ENCODE peak calls at places on chromosomes 7 and 10, in eight cellular contexts. One of them, this sample, is unnamed. For H3K9me3, the result is how much of the 10 kb centered on the place peaks cover.

GRCh38 chr7:36161996-36162395 is 8.9 kb downstream of the EEPD1 start:
- DNase-seq in cardiac muscle cell: no peak
- DNase-seq in GM23248: no peak
- DNase-seq in astrocyte: peak
- DNase-seq in upper lobe of right lung: no peak
- DNase-seq in H1: no peak
- DNase-seq in esophagus squamous epithelium: no peak
- DNase-seq in A549: peak
- DNase-seq in this sample: no peak

GRCh38 chr7:13031481-13031880 is 344.0 kb downstream of the ARL4A start:
- DNase-seq in cardiac muscle cell: no peak
- DNase-seq in GM23248: peak
- DNase-seq in astrocyte: peak
- DNase-seq in upper lobe of right lung: no peak
- DNase-seq in H1: no peak
- DNase-seq in esophagus squamous epithelium: no peak
- DNase-seq in A549: no peak
- DNase-seq in this sample: no peak

GRCh38 chr10:69344591-69345244 is 66.4 kb downstream of the HK1 start:
- DNase-seq in cardiac muscle cell: no peak
- DNase-seq in GM23248: no peak
- DNase-seq in astrocyte: no peak
- DNase-seq in upper lobe of right lung: no peak
- DNase-seq in H1: no peak
- DNase-seq in esophagus squamous epithelium: no peak
- DNase-seq in A549: no peak
- DNase-seq in this sample: no peak

GRCh38 chr10:62047960-62048383 is 146.5 kb downstream of the ARID5B start:
- DNase-seq in cardiac muscle cell: peak
- DNase-seq in GM23248: peak
- DNase-seq in astrocyte: no peak
- DNase-seq in upper lobe of right lung: no peak
- DNase-seq in H1: no peak
- DNase-seq in esophagus squamous epithelium: no peak
- DNase-seq in A549: no peak
- DNase-seq in this sample: no peak

GRCh38 chr7:130095812-130096211 is 25.5 kb downstream of the KLHDC10 start:
- DNase-seq in cardiac muscle cell: no peak
- DNase-seq in GM23248: peak
- DNase-seq in astrocyte: peak
- DNase-seq in upper lobe of right lung: no peak
- DNase-seq in H1: no peak
- DNase-seq in esophagus squamous epithelium: no peak
- DNase-seq in A549: no peak
- DNase-seq in this sample: peak

GRCh38 chr10:51077507-51077906 is 3.2 kb downstream of the PRKG1 start:
- DNase-seq in cardiac muscle cell: no peak
- DNase-seq in GM23248: no peak
- DNase-seq in astrocyte: no peak
- DNase-seq in upper lobe of right lung: no peak
- DNase-seq in H1: no peak
- DNase-seq in esophagus squamous epithelium: no peak
- DNase-seq in A549: no peak
- DNase-seq in this sample: no peak

GRCh38 chr7:44105832-44106231 is 1.7 kb downstream of the AEBP1 start:
- DNase-seq in cardiac muscle cell: no peak
- DNase-seq in GM23248: no peak
- DNase-seq in astrocyte: no peak
- DNase-seq in upper lobe of right lung: no peak
- DNase-seq in H1: no peak
- DNase-seq in esophagus squamous epithelium: no peak
- DNase-seq in A549: no peak
- DNase-seq in this sample: no peak

GRCh38 chr10:35876248-35876647 is 234.2 kb upstream of the FZD8 start:
- DNase-seq in cardiac muscle cell: peak
- DNase-seq in GM23248: peak
- DNase-seq in astrocyte: peak
- DNase-seq in upper lobe of right lung: no peak
- DNase-seq in H1: no peak
- DNase-seq in esophagus squamous epithelium: no peak
- DNase-seq in A549: peak
- DNase-seq in this sample: no peak

GRCh38 chr7:121875203-121875602 is 2.2 kb downstream of the PTPRZ1 start:
- DNase-seq in cardiac muscle cell: no peak
- DNase-seq in GM23248: no peak
- DNase-seq in astrocyte: no peak
- DNase-seq in upper lobe of right lung: no peak
- DNase-seq in H1: no peak
- DNase-seq in esophagus squamous epithelium: no peak
- DNase-seq in A549: no peak
- DNase-seq in this sample: no peak

GRCh38 chr7:45890902-45891461 is 2.7 kb downstream of the IGFBP1 start:
- DNase-seq in cardiac muscle cell: peak
- DNase-seq in GM23248: peak
- DNase-seq in astrocyte: peak
- DNase-seq in upper lobe of right lung: no peak
- DNase-seq in H1: no peak
- DNase-seq in esophagus squamous epithelium: no peak
- DNase-seq in A549: peak
- DNase-seq in this sample: no peak

GRCh38 chr10:12568391-12568790 is 219.0 kb downstream of the CAMK1D start:
- DNase-seq in cardiac muscle cell: no peak
- DNase-seq in GM23248: no peak
- DNase-seq in astrocyte: no peak
- DNase-seq in upper lobe of right lung: no peak
- DNase-seq in H1: no peak
- DNase-seq in esophagus squamous epithelium: no peak
- DNase-seq in A549: no peak
- DNase-seq in this sample: no peak

GRCh38 chr10:124992462-124993344 is 50.8 kb downstream of the ZRANB1 start:
- DNase-seq in cardiac muscle cell: peak
- DNase-seq in GM23248: peak
- DNase-seq in astrocyte: peak
- DNase-seq in upper lobe of right lung: peak
- DNase-seq in H1: peak
- DNase-seq in esophagus squamous epithelium: no peak
- DNase-seq in A549: peak
- DNase-seq in this sample: peak

GRCh38 chr7:2529161-2530075 is 9.8 kb downstream of the LFNG start:
- DNase-seq in cardiac muscle cell: peak
- DNase-seq in GM23248: peak
- DNase-seq in astrocyte: peak
- DNase-seq in upper lobe of right lung: peak
- DNase-seq in H1: no peak
- DNase-seq in esophagus squamous epithelium: peak
- DNase-seq in A549: peak
- DNase-seq in this sample: no peak

GRCh38 chr10:71989658-71990454 is 25.7 kb downstream of the CHST3 start:
- DNase-seq in cardiac muscle cell: peak
- DNase-seq in GM23248: no peak
- DNase-seq in astrocyte: no peak
- DNase-seq in upper lobe of right lung: no peak
- DNase-seq in H1: no peak
- DNase-seq in esophagus squamous epithelium: no peak
- DNase-seq in A549: no peak
- DNase-seq in this sample: no peak

GRCh38 chr10:7546365-7546967 is 120.3 kb downstream of the ITIH5 start:
- DNase-seq in cardiac muscle cell: no peak
- DNase-seq in GM23248: peak
- DNase-seq in astrocyte: no peak
- DNase-seq in upper lobe of right lung: no peak
- DNase-seq in H1: no peak
- DNase-seq in esophagus squamous epithelium: no peak
- DNase-seq in A549: no peak
- DNase-seq in this sample: no peak
- H3K27ac ChIP-seq in cardiac muscle cell: no peak
- H3K27ac ChIP-seq in GM23248: no peak
- H3K27ac ChIP-seq in astrocyte: no peak
- H3K27ac ChIP-seq in upper lobe of right lung: no peak
- H3K27ac ChIP-seq in H1: no peak
- H3K27ac ChIP-seq in esophagus squamous epithelium: no peak
- H3K27ac ChIP-seq in A549: no peak
- H3K27ac ChIP-seq in this sample: no peak

GRCh38 chr7:64990936-64991335 is at the start of gene ZNF117:
- DNase-seq in cardiac muscle cell: no peak
- DNase-seq in GM23248: no peak
- DNase-seq in astrocyte: no peak
- DNase-seq in upper lobe of right lung: no peak
- DNase-seq in H1: no peak
- DNase-seq in esophagus squamous epithelium: no peak
- DNase-seq in A549: no peak
- DNase-seq in this sample: no peak

GRCh38 chr7:64993901-64994300 is 3.1 kb upstream of the ZNF117 start:
- DNase-seq in cardiac muscle cell: no peak
- DNase-seq in GM23248: no peak
- DNase-seq in astrocyte: no peak
- DNase-seq in upper lobe of right lung: no peak
- DNase-seq in H1: no peak
- DNase-seq in esophagus squamous epithelium: no peak
- DNase-seq in A549: no peak
- DNase-seq in this sample: no peak

GRCh38 chr7:64996305-64996704 is 5.5 kb upstream of the ZNF117 start:
- DNase-seq in cardiac muscle cell: no peak
- DNase-seq in GM23248: no peak
- DNase-seq in astrocyte: no peak
- DNase-seq in upper lobe of right lung: no peak
- DNase-seq in H1: no peak
- DNase-seq in esophagus squamous epithelium: no peak
- DNase-seq in A549: no peak
- DNase-seq in this sample: no peak

GRCh38 chr7:64990216-64990615 is 620 bp downstream of the ZNF117 start:
- DNase-seq in cardiac muscle cell: no peak
- DNase-seq in GM23248: no peak
- DNase-seq in astrocyte: no peak
- DNase-seq in upper lobe of right lung: no peak
- DNase-seq in H1: no peak
- DNase-seq in esophagus squamous epithelium: no peak
- DNase-seq in A549: no peak
- DNase-seq in this sample: no peak

GRCh38 chr7:64992971-64993370 is 2.1 kb upstream of the ZNF117 start:
- DNase-seq in cardiac muscle cell: no peak
- DNase-seq in GM23248: peak
- DNase-seq in astrocyte: peak
- DNase-seq in upper lobe of right lung: no peak
- DNase-seq in H1: no peak
- DNase-seq in esophagus squamous epithelium: no peak
- DNase-seq in A549: no peak
- DNase-seq in this sample: no peak
- H3K9me3 ChIP-seq in cardiac muscle cell: under half
- H3K9me3 ChIP-seq in GM23248: under half
- H3K9me3 ChIP-seq in astrocyte: under half
- H3K9me3 ChIP-seq in upper lobe of right lung: under half
- H3K9me3 ChIP-seq in H1: half or more
- H3K9me3 ChIP-seq in esophagus squamous epithelium: half or more
- H3K9me3 ChIP-seq in A549: half or more
- H3K9me3 ChIP-seq in this sample: half or more

DNA sequence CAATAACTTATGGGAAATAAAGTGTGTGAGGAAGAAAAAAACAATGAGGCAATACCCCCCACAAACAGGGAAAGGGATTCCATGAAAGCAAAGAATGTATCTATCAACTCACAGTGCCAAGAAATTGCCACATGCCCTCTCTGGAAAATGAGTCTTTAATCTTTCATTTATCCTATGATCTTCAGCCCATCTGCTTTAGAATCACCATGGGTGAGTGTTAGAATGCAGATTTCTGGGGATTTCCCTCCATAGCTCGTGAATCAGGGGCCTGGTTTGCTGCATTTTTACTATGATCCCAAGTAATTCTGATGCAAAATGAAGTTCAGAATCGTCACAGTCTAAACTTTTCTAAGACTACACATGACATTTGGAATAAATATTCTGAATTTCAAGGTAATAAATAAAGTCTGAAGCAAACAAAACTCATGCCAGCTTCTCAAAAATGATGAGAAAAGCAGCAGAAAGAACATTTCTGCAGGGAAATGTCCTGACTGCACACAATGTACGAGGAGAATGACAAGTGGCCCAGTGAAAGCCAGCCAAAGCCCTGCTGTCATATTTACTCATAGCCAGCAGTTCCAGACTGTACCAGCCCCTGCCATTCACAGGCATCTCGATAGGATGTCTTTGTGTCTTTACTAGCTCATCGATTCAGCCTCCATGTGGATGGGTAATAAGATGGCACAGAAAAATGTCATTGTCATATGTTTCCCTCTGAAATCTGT is 167.1 kb downstream of the ELMO1 start:
- DNase-seq in cardiac muscle cell: no peak
- DNase-seq in GM23248: no peak
- DNase-seq in astrocyte: no peak
- DNase-seq in upper lobe of right lung: no peak
- DNase-seq in H1: no peak
- DNase-seq in esophagus squamous epithelium: no peak
- DNase-seq in A549: no peak
- DNase-seq in this sample: no peak
- H3K27ac ChIP-seq in cardiac muscle cell: no peak
- H3K27ac ChIP-seq in GM23248: no peak
- H3K27ac ChIP-seq in astrocyte: no peak
- H3K27ac ChIP-seq in upper lobe of right lung: no peak
- H3K27ac ChIP-seq in H1: no peak
- H3K27ac ChIP-seq in esophagus squamous epithelium: no peak
- H3K27ac ChIP-seq in A549: no peak
- H3K27ac ChIP-seq in this sample: no peak

GRCh38 chr7:863106-863505 is 13.2 kb upstream of the GET4 start:
- DNase-seq in cardiac muscle cell: no peak
- DNase-seq in GM23248: no peak
- DNase-seq in astrocyte: no peak
- DNase-seq in upper lobe of right lung: no peak
- DNase-seq in H1: no peak
- DNase-seq in esophagus squamous epithelium: no peak
- DNase-seq in A549: no peak
- DNase-seq in this sample: no peak

GRCh38 chr7:859368-860030 is 16.9 kb upstream of the GET4 start:
- DNase-seq in cardiac muscle cell: no peak
- DNase-seq in GM23248: no peak
- DNase-seq in astrocyte: no peak
- DNase-seq in upper lobe of right lung: no peak
- DNase-seq in H1: no peak
- DNase-seq in esophagus squamous epithelium: no peak
- DNase-seq in A549: no peak
- DNase-seq in this sample: no peak

GRCh38 chr7:862157-862556 is 14.2 kb upstream of the GET4 start:
- DNase-seq in cardiac muscle cell: no peak
- DNase-seq in GM23248: no peak
- DNase-seq in astrocyte: no peak
- DNase-seq in upper lobe of right lung: no peak
- DNase-seq in H1: no peak
- DNase-seq in esophagus squamous epithelium: no peak
- DNase-seq in A549: no peak
- DNase-seq in this sample: no peak

GRCh38 chr7:860149-860548 is 16.2 kb upstream of the GET4 start:
- DNase-seq in cardiac muscle cell: no peak
- DNase-seq in GM23248: no peak
- DNase-seq in astrocyte: no peak
- DNase-seq in upper lobe of right lung: no peak
- DNase-seq in H1: no peak
- DNase-seq in esophagus squamous epithelium: no peak
- DNase-seq in A549: no peak
- DNase-seq in this sample: no peak

DNA sequence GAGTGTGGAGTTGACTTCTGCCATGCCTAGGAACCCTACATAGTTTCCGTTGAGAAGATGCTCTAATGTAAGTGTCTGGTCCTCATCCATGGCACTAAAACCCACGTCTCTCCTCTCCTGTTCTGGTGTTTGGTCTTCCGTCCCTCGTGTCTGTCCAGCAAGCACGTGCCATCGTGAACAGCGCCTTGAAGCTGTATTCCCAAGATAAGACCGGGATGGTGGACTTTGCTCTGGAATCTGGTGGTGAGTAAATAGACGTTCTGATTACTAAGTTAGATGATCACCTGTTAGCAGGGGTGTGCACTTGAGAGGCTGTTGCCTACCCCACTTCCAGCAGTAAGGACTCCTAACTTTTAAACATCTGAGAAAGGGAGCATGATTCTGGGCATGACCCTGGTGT is 15.1 kb upstream of the GET4 start:
- DNase-seq in cardiac muscle cell: no peak
- DNase-seq in GM23248: no peak
- DNase-seq in astrocyte: no peak
- DNase-seq in upper lobe of right lung: no peak
- DNase-seq in H1: no peak
- DNase-seq in esophagus squamous epithelium: no peak
- DNase-seq in A549: no peak
- DNase-seq in this sample: no peak
- H3K9me3 ChIP-seq in cardiac muscle cell: under half
- H3K9me3 ChIP-seq in GM23248: under half
- H3K9me3 ChIP-seq in astrocyte: under half
- H3K9me3 ChIP-seq in upper lobe of right lung: under half
- H3K9me3 ChIP-seq in H1: under half
- H3K9me3 ChIP-seq in esophagus squamous epithelium: under half
- H3K9me3 ChIP-seq in A549: under half
- H3K9me3 ChIP-seq in this sample: under half